ENCODE peak calls at places on chromosome 2, in four cellular contexts. W is progenitor cell of endocrine pancreas, F is GM12864, L is endothelial cell. Q is an unnamed sample.

GRCh38 chr2:217568289-217568985 is 434.4 kb downstream of the TNS1 start:
- DNase-seq in W (no peak), F (no peak), L (no peak), Q (no peak)

GRCh38 chr2:5132281-5132680 is 559.9 kb upstream of the SOX11 start:
- DNase-seq in W (no peak), F (no peak), L (no peak), Q (no peak)

GRCh38 chr2:82803307-82803706 is 1655.8 kb downstream of the SUCLG1 start:
- DNase-seq in W (no peak), F (no peak), L (no peak), Q (no peak)

GRCh38 chr2:105391058-105391627 is 7.7 kb downstream of the FHL2 start:
- DNase-seq in W (no peak), F (no peak), L (no peak), Q (no peak)

GRCh38 chr2:165952600-165953210 is 871 bp downstream of the TTC21B start:
- DNase-seq in W (no peak), F (no peak), L (no peak), Q (peak; percentile 13)

GRCh38 chr2:31666878-31667277 is 86.1 kb upstream of the SRD5A2 start:
- DNase-seq in W (no peak), F (no peak), L (no peak), Q (no peak)

GRCh38 chr2:218890369-218890768 is 9.7 kb downstream of the WNT10A start:
- DNase-seq in W (no peak), F (no peak), L (no peak), Q (peak; percentile 12)

GRCh38 chr2:148218326-148219075 is 197.6 kb downstream of the MBD5 start:
- DNase-seq in W (no peak), F (no peak), L (no peak), Q (no peak)

GRCh38 chr2:8685697-8686358 is 4.0 kb downstream of the ID2 start:
- DNase-seq in W (peak; percentile 94), F (no peak), L (peak; percentile 94), Q (peak; percentile 85)

GRCh38 chr2:143545643-143546275 is 416.5 kb downstream of the ARHGAP15 start:
- DNase-seq in W (no peak), F (no peak), L (no peak), Q (no peak)

GRCh38 chr2:159712929-159713575 is 746 bp downstream of the MARCHF7 start:
- DNase-seq in W (no peak), F (no peak), L (no peak), Q (no peak)

GRCh38 chr2:162164802-162165201 is 12.8 kb upstream of the GCG start:
- DNase-seq in W (no peak), F (no peak), L (no peak), Q (no peak)

GRCh38 chr2:110642360-110642759 is 35.5 kb downstream of the BUB1 start:
- DNase-seq in W (no peak), F (no peak), L (no peak), Q (no peak)

GRCh38 chr2:65382776-65383357 is 49.5 kb downstream of the SPRED2 start:
- DNase-seq in W (no peak), F (peak; percentile 87), L (no peak), Q (peak; percentile 78)

GRCh38 chr2:39140322-39140847 is 19.5 kb upstream of the SOS1 start:
- DNase-seq in W (no peak), F (no peak), L (no peak), Q (no peak)

DNA sequence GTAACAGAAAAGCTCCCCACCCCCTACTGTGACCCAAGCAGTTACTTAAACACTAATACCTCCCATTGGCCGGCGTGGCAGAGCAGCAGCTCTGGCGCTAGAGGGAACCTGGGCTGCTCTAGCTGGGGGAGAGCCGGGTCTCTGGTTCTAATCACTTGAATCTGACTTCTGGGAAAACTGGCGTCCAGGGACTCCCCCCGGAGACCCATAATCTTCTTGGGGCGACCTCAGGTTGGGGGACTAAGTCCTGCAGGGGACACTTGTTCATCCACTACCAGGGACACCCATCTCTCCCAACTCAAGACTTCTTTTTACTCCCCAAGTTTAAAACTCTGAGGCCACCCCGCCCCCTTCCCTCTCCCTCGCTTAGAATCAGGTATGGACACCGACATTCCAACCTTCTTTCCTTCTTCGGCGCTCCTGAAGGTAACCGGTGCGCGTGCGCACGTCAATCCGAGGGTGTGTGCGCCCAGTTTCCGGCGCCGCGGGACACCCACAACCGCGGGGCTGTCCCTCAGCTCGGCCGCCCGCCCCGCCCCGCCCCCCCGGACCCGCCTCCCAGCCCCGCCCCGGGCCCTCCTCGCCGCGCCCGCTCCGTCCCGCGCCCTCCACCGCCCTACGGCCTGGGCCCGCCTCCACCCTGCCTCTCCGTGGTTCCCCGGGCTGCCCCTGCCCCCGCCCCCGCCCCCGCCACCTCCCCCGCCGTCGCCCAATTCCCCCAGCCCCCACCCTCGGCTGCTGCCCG is at the start of gene ERICH2:
- DNase-seq in W (peak; percentile 65), F (no peak), L (peak; percentile 79), Q (peak; percentile 91)
- TF ChIP-seq CTCF in W (peak; percentile 5), F (peak; percentile 11), L (no peak), Q (no peak)

DNA sequence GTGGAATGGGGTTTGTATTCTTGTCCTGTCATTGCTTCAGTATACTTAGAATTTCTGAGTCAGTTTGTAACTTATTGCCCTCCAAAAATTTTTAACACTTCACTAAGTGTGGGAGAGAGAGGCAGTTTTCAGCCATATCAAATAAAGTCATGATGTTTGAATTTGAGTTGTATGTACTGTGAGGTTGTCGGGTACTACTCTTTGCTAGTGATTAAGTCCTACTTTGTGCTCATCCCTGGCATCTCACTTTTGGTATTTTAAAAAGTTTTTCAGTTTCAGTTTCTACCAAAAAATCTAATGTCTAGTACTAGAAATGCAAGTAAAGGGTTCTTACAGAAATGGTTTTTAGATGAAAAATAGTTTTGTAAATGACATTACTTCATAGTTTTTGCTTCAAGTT is 40.7 kb downstream of the EIF5B start:
- DNase-seq in W (no peak), F (no peak), L (no peak), Q (no peak)
- TF ChIP-seq CTCF in W (no peak), F (no peak), L (no peak), Q (no peak)

GRCh38 chr2:15715596-15715995 is 123.9 kb downstream of the DDX1 start:
- DNase-seq in W (no peak), F (no peak), L (no peak), Q (no peak)
- TF ChIP-seq CTCF in W (no peak), F (no peak), L (no peak), Q (no peak)

GRCh38 chr2:6791682-6792081 is 74.0 kb downstream of the CMPK2 start:
- DNase-seq in W (no peak), F (no peak), L (no peak), Q (no peak)
- TF ChIP-seq CTCF in W (peak; percentile 32), F (peak; percentile 48), L (no peak), Q (no peak)

GRCh38 chr2:158179660-158180059 is 78.0 kb downstream of the UPP2 start:
- DNase-seq in W (no peak), F (no peak), L (no peak), Q (no peak)
- TF ChIP-seq CTCF in W (peak; percentile 42), F (peak; percentile 31), L (no peak), Q (no peak)

DNA sequence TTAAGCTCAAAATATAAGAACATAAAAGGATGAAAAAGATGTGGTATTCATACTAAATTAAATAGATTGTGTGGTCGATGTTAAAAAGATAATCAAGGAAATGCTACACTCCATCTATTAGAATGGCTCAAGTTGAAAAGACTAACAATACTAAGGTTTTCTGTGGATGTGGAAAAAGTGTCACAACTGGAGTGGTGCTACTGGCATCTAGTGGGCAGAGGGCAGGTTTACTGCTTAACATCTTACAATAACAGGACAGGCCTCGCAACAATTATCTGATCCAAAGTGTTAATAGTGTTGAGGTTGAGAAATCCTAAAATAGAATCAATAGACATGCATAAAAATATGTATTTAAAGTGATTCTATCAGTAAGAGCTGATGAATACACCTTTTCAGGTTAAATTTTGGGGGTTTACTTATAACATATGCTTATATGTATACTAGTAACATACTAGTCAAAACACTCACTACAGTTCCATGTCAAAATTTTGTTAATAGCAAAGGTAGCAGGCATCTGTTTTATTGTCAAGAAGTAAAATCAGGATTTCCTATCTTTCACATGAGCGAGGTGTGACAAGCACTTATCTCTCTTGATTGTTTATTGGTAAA is 91.5 kb upstream of the TMEFF2 start:
- DNase-seq in W (no peak), F (no peak), L (peak; percentile 17), Q (no peak)
- TF ChIP-seq CTCF in W (peak; percentile 54), F (peak; percentile 36), L (peak; percentile 33), Q (peak; percentile 27)

GRCh38 chr2:234496835-234497591 is at the start of gene ARL4C:
- DNase-seq in W (peak; percentile 67), F (no peak), L (peak; percentile 81), Q (peak; percentile 87)
- TF ChIP-seq CTCF in W (no peak), F (no peak), L (no peak), Q (no peak)

DNA sequence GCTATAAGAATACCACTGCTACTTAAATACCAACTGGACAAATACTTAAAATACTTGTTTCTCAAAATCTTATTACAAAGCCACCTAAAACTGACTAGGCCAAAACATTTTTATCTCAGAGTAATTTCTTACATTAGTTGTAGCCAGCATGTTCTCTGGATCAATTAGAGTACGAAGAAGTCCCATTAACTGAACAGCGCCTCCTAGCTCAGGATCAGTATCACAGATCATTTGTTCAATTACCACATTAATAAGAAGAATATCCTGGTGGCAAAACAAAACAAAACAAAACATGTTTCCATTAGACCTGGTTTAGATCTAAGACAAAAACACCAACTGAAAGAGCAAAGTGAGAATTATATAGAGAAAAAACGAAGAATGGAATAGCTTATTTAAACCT is 36.0 kb downstream of the PPP4R3B start:
- DNase-seq in W (no peak), F (no peak), L (peak; percentile 26), Q (no peak)
- TF ChIP-seq CTCF in W (peak; percentile 37), F (no peak), L (peak; percentile 64), Q (no peak)

DNA sequence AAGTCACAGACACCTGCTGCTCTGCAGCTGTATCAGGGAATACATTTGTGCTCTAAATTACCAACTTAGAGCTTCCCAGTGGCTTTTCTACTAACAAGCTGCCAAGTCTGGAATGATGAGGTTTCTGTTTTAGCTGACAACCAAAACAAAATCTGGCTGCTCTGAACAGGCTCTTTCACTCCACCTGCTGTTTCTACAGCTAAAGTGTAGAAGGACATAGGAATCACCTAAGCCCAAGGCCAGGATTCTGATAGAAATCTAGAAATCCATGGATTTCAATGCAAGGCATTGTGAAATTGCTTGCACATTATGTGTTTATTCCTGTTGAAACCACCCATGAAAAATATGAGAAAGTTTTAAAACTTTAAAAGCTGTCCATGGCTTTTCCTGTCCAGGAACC is 201.2 kb downstream of the SUCLG1 start:
- DNase-seq in W (no peak), F (no peak), L (no peak), Q (no peak)
- TF ChIP-seq CTCF in W (peak; percentile 46), F (peak; percentile 13), L (no peak), Q (no peak)

Q was measured in GM13976.